ENCODE peak calls at places on chromosomes 1 and 21, in ten cellular contexts. C is C1 segment of cervical spinal cord; U is activated CD8-positive, alpha-beta memory T cell treated with anti-CD3 and anti-CD28 coated beads, Interleukin-2, amount 50 U/mL, for 48 hours; F is activated T-helper 9 cell treated with anti-CD3 and anti-CD28 coated beads, Interleukin-2, amount 50 U/mL, for 16 hours; X is heart left ventricle; L is HFF-Myc; B is mammary epithelial cell; R is IMR-90; G is T47D; J is stimulated activated CD4-positive, alpha-beta T cell treated with anti-CD3 and anti-CD28 coated beads, Interleukin-4, amount 100 ng/mL, for 24 hours. D is an unnamed sample.

GRCh38 chr1:169894424-169895145 is 889 bp upstream of the SCYL3 start:
- DNase-seq in C (no peak), U (no peak), F (no peak), X (no peak), L (no peak), B (no peak), R (no peak), G (no peak), J (no peak), D (no peak)

GRCh38 chr1:25922633-25923567 is 16.7 kb upstream of the STMN1 start:
- DNase-seq in C (peak; percentile 64), U (peak; percentile 77), F (peak; percentile 3), X (peak; percentile 78), L (no peak), B (no peak), R (no peak), G (no peak), J (peak; percentile 33), D (peak; percentile 63)

GRCh38 chr1:178500936-178501554 is 4.3 kb upstream of the CLEC20A start:
- DNase-seq in C (no peak), U (no peak), F (no peak), X (no peak), L (no peak), B (no peak), R (no peak), G (no peak), J (no peak), D (no peak)

GRCh38 chr1:150235436-150235851 is 468 bp downstream of the ANP32E start:
- DNase-seq in C (peak; percentile 33), U (peak; percentile 65), F (no peak), X (no peak), L (no peak), B (no peak), R (no peak), G (peak; percentile 51), J (peak; percentile 24), D (peak; percentile 24)

GRCh38 chr1:8880068-8880676 is 1.7 kb upstream of the ENO1 start:
- DNase-seq in C (peak; percentile 31), U (no peak), F (peak; percentile 28), X (no peak), L (peak; percentile 72), B (peak; percentile 85), R (peak; percentile 97), G (no peak), J (peak; percentile 68), D (peak; percentile 91)

GRCh38 chr21:45859041-45859761 is 122.4 kb upstream of the COL6A1 start:
- DNase-seq in C (no peak), U (peak; percentile 26), F (no peak), X (no peak), L (no peak), B (no peak), R (no peak), G (no peak), J (no peak), D (no peak)

GRCh38 chr1:28185071-28185470 is 8.6 kb upstream of the PTAFR start:
- DNase-seq in C (no peak), U (no peak), F (no peak), X (no peak), L (no peak), B (no peak), R (no peak), G (no peak), J (no peak), D (no peak)

GRCh38 chr1:93839307-93839706 is 39.7 kb downstream of the DNTTIP2 start:
- DNase-seq in C (no peak), U (no peak), F (no peak), X (no peak), L (no peak), B (peak; percentile 71), R (peak; percentile 95), G (no peak), J (no peak), D (peak; percentile 84)

GRCh38 chr1:109392788-109393580 is 4.7 kb downstream of the SORT1 start:
- DNase-seq in C (peak; percentile 69), U (no peak), F (no peak), X (peak; percentile 79), L (no peak), B (no peak), R (peak; percentile 81), G (peak; percentile 28), J (no peak), D (peak; percentile 22)

GRCh38 chr1:67791686-67792475 is 41.4 kb downstream of the GNG12 start:
- DNase-seq in C (no peak), U (no peak), F (no peak), X (no peak), L (peak; percentile 70), B (peak; percentile 29), R (peak; percentile 93), G (no peak), J (no peak), D (peak; percentile 82)

GRCh38 chr1:164725401-164725800 is 166.4 kb downstream of the PBX1 start:
- DNase-seq in C (no peak), U (no peak), F (no peak), X (no peak), L (peak; percentile 40), B (no peak), R (peak; percentile 56), G (no peak), J (no peak), D (peak; percentile 65)

GRCh38 chr1:224781800-224782199 is 147.7 kb upstream of the DNAH14 start:
- DNase-seq in C (no peak), U (no peak), F (no peak), X (no peak), L (no peak), B (no peak), R (no peak), G (no peak), J (no peak), D (no peak)

GRCh38 chr1:53455592-53455991 is 3.6 kb upstream of the DMRTB1 start:
- DNase-seq in C (no peak), U (no peak), F (no peak), X (no peak), L (no peak), B (no peak), R (no peak), G (no peak), J (no peak), D (no peak)

GRCh38 chr1:53293123-53293522 is 34.7 kb downstream of the LRP8 start:
- DNase-seq in C (no peak), U (no peak), F (no peak), X (no peak), L (no peak), B (no peak), R (no peak), G (no peak), J (no peak), D (peak; percentile 63)

GRCh38 chr1:13556224-13556764 is 27.3 kb upstream of the PDPN start:
- DNase-seq in C (no peak), U (no peak), F (no peak), X (no peak), L (no peak), B (no peak), R (no peak), G (peak; percentile 42), J (no peak), D (no peak)

GRCh38 chr1:83682132-83682531 is 316.8 kb downstream of the TTLL7 start:
- DNase-seq in C (no peak), U (no peak), F (no peak), X (no peak), L (no peak), B (no peak), R (no peak), G (no peak), J (no peak), D (no peak)

GRCh38 chr1:150567717-150568561 is 11.5 kb downstream of the MCL1 start:
- DNase-seq in C (peak; percentile 59), U (peak; percentile 83), F (no peak), X (peak; percentile 70), L (peak; percentile 87), B (peak; percentile 97), R (peak; percentile 98), G (peak; percentile 79), J (peak; percentile 60), D (peak; percentile 87)

GRCh38 chr1:209889077-209889418 is 49.0 kb upstream of the SYT14 start:
- DNase-seq in C (no peak), U (no peak), F (no peak), X (no peak), L (no peak), B (no peak), R (no peak), G (no peak), J (no peak), D (no peak)

GRCh38 chr1:199220046-199220445 is 581.2 kb downstream of the PTPRC start:
- DNase-seq in C (no peak), U (no peak), F (no peak), X (no peak), L (no peak), B (no peak), R (no peak), G (no peak), J (no peak), D (no peak)

GRCh38 chr1:38444311-38444710 is 397.7 kb upstream of the POU3F1 start:
- DNase-seq in C (no peak), U (no peak), F (no peak), X (no peak), L (peak; percentile 10), B (peak; percentile 45), R (peak; percentile 69), G (no peak), J (no peak), D (peak; percentile 53)